ENCODE peak calls at places on chromosomes 2 and 18, in four cellular contexts. One of them, this sample, is unnamed.

GRCh38 chr18:74186661-74187060 is 38.3 kb downstream of the TIMM21 start:
- DNase-seq in brain microvascular endothelial cell: no peak
- DNase-seq in lower leg skin: no peak
- DNase-seq in fibroblast of pulmonary artery: no peak
- DNase-seq in this sample: no peak

GRCh38 chr2:45331034-45331786 is 279.9 kb downstream of the SRBD1 start:
- DNase-seq in brain microvascular endothelial cell: no peak
- DNase-seq in lower leg skin: no peak
- DNase-seq in fibroblast of pulmonary artery: no peak
- DNase-seq in this sample: no peak

GRCh38 chr2:65366595-65367125 is 65.7 kb downstream of the SPRED2 start:
- DNase-seq in brain microvascular endothelial cell: peak
- DNase-seq in lower leg skin: no peak
- DNase-seq in fibroblast of pulmonary artery: peak
- DNase-seq in this sample: peak

GRCh38 chr18:40079786-40080185 is 1875.2 kb upstream of the PIK3C3 start:
- DNase-seq in brain microvascular endothelial cell: no peak
- DNase-seq in lower leg skin: no peak
- DNase-seq in fibroblast of pulmonary artery: no peak
- DNase-seq in this sample: no peak

GRCh38 chr2:45988879-45989278 is 308.3 kb upstream of the EPAS1 start:
- DNase-seq in brain microvascular endothelial cell: no peak
- DNase-seq in lower leg skin: no peak
- DNase-seq in fibroblast of pulmonary artery: no peak
- DNase-seq in this sample: no peak

GRCh38 chr18:24976502-24976901 is 375.5 kb downstream of the ZNF521 start:
- DNase-seq in brain microvascular endothelial cell: no peak
- DNase-seq in lower leg skin: no peak
- DNase-seq in fibroblast of pulmonary artery: peak
- DNase-seq in this sample: no peak

GRCh38 chr2:30509716-30510115 is 62.7 kb downstream of the LCLAT1 start:
- DNase-seq in brain microvascular endothelial cell: no peak
- DNase-seq in lower leg skin: no peak
- DNase-seq in fibroblast of pulmonary artery: no peak
- DNase-seq in this sample: no peak

GRCh38 chr2:6845312-6845711 is 20.4 kb downstream of the CMPK2 start:
- DNase-seq in brain microvascular endothelial cell: no peak
- DNase-seq in lower leg skin: no peak
- DNase-seq in fibroblast of pulmonary artery: peak
- DNase-seq in this sample: peak

GRCh38 chr2:152376968-152377367 is 42.0 kb downstream of the FMNL2 start:
- DNase-seq in brain microvascular endothelial cell: no peak
- DNase-seq in lower leg skin: no peak
- DNase-seq in fibroblast of pulmonary artery: peak
- DNase-seq in this sample: no peak

GRCh38 chr2:216829533-216829932 is 30.3 kb downstream of the TNP1 start:
- DNase-seq in brain microvascular endothelial cell: peak
- DNase-seq in lower leg skin: peak
- DNase-seq in fibroblast of pulmonary artery: peak
- DNase-seq in this sample: no peak

GRCh38 chr2:102063948-102064678 is 72.4 kb downstream of the IL1R2 start:
- DNase-seq in brain microvascular endothelial cell: peak
- DNase-seq in lower leg skin: peak
- DNase-seq in fibroblast of pulmonary artery: peak
- DNase-seq in this sample: peak

GRCh38 chr2:62787381-62787780 is 81.9 kb downstream of the EHBP1 start:
- DNase-seq in brain microvascular endothelial cell: peak
- DNase-seq in lower leg skin: no peak
- DNase-seq in fibroblast of pulmonary artery: peak
- DNase-seq in this sample: peak

GRCh38 chr2:217289909-217290283 is 430.0 kb upstream of the TNP1 start:
- DNase-seq in brain microvascular endothelial cell: no peak
- DNase-seq in lower leg skin: no peak
- DNase-seq in fibroblast of pulmonary artery: peak
- DNase-seq in this sample: peak

GRCh38 chr18:48885266-48885950 is 65.4 kb downstream of the SMAD7 start:
- DNase-seq in brain microvascular endothelial cell: no peak
- DNase-seq in lower leg skin: peak
- DNase-seq in fibroblast of pulmonary artery: no peak
- DNase-seq in this sample: no peak

GRCh38 chr2:202122975-202123765 is 50.1 kb downstream of the KIAA2012 start:
- DNase-seq in brain microvascular endothelial cell: no peak
- DNase-seq in lower leg skin: no peak
- DNase-seq in fibroblast of pulmonary artery: no peak
- DNase-seq in this sample: no peak

GRCh38 chr18:9666548-9666947 is 41.6 kb upstream of the RAB31 start:
- DNase-seq in brain microvascular endothelial cell: no peak
- DNase-seq in lower leg skin: no peak
- DNase-seq in fibroblast of pulmonary artery: no peak
- DNase-seq in this sample: no peak

GRCh38 chr2:66851449-66851872 is 416.5 kb downstream of the MEIS1 start:
- DNase-seq in brain microvascular endothelial cell: peak
- DNase-seq in lower leg skin: no peak
- DNase-seq in fibroblast of pulmonary artery: peak
- DNase-seq in this sample: no peak

GRCh38 chr2:6824962-6825361 is 40.7 kb downstream of the CMPK2 start:
- DNase-seq in brain microvascular endothelial cell: peak
- DNase-seq in lower leg skin: no peak
- DNase-seq in fibroblast of pulmonary artery: peak
- DNase-seq in this sample: peak

GRCh38 chr18:72543362-72544055 is 633 bp downstream of the CBLN2 start:
- DNase-seq in brain microvascular endothelial cell: no peak
- DNase-seq in lower leg skin: no peak
- DNase-seq in fibroblast of pulmonary artery: no peak
- DNase-seq in this sample: peak

GRCh38 chr2:240873805-240874714 is 5.4 kb downstream of the AGXT start:
- DNase-seq in brain microvascular endothelial cell: no peak
- DNase-seq in lower leg skin: no peak
- DNase-seq in fibroblast of pulmonary artery: no peak
- DNase-seq in this sample: no peak

GRCh38 chr2:48545244-48545643 is 15.3 kb downstream of the STON1 start:
- DNase-seq in brain microvascular endothelial cell: no peak
- DNase-seq in lower leg skin: peak
- DNase-seq in fibroblast of pulmonary artery: no peak
- DNase-seq in this sample: no peak

GRCh38 chr2:148479388-148479787 is 165.2 kb upstream of the EPC2 start:
- DNase-seq in brain microvascular endothelial cell: no peak
- DNase-seq in lower leg skin: no peak
- DNase-seq in fibroblast of pulmonary artery: no peak
- DNase-seq in this sample: no peak

GRCh38 chr18:13416848-13417247 is 198.3 kb downstream of the LDLRAD4 start:
- DNase-seq in brain microvascular endothelial cell: no peak
- DNase-seq in lower leg skin: peak
- DNase-seq in fibroblast of pulmonary artery: no peak
- DNase-seq in this sample: no peak

GRCh38 chr2:37920570-37920969 is 4.5 kb upstream of the RMDN2 start:
- DNase-seq in brain microvascular endothelial cell: peak
- DNase-seq in lower leg skin: no peak
- DNase-seq in fibroblast of pulmonary artery: peak
- DNase-seq in this sample: no peak

GRCh38 chr2:96865654-96866053 is 4.2 kb downstream of the SEMA4C start:
- DNase-seq in brain microvascular endothelial cell: no peak
- DNase-seq in lower leg skin: no peak
- DNase-seq in fibroblast of pulmonary artery: no peak
- DNase-seq in this sample: no peak
- H3K4me3 ChIP-seq in brain microvascular endothelial cell: no peak
- H3K4me3 ChIP-seq in lower leg skin: no peak
- H3K4me3 ChIP-seq in fibroblast of pulmonary artery: no peak
- H3K4me3 ChIP-seq in this sample: no peak

GRCh38 chr2:53750369-53750768 is 17.2 kb upstream of the CHAC2 start:
- DNase-seq in brain microvascular endothelial cell: no peak
- DNase-seq in lower leg skin: no peak
- DNase-seq in fibroblast of pulmonary artery: no peak
- DNase-seq in this sample: no peak
- H3K4me3 ChIP-seq in brain microvascular endothelial cell: no peak
- H3K4me3 ChIP-seq in lower leg skin: no peak
- H3K4me3 ChIP-seq in fibroblast of pulmonary artery: no peak
- H3K4me3 ChIP-seq in this sample: no peak

GRCh38 chr2:135744761-135745314 is 3.2 kb downstream of the UBXN4 start:
- DNase-seq in brain microvascular endothelial cell: peak
- DNase-seq in lower leg skin: no peak
- DNase-seq in fibroblast of pulmonary artery: peak
- DNase-seq in this sample: peak
- H3K4me3 ChIP-seq in brain microvascular endothelial cell: no peak
- H3K4me3 ChIP-seq in lower leg skin: no peak
- H3K4me3 ChIP-seq in fibroblast of pulmonary artery: no peak
- H3K4me3 ChIP-seq in this sample: no peak

GRCh38 chr18:62584241-62585120 is 61.7 kb downstream of the ZCCHC2 start:
- DNase-seq in brain microvascular endothelial cell: peak
- DNase-seq in lower leg skin: peak
- DNase-seq in fibroblast of pulmonary artery: peak
- DNase-seq in this sample: peak
- H3K4me3 ChIP-seq in brain microvascular endothelial cell: peak
- H3K4me3 ChIP-seq in lower leg skin: no peak
- H3K4me3 ChIP-seq in fibroblast of pulmonary artery: peak
- H3K4me3 ChIP-seq in this sample: no peak

GRCh38 chr2:25339121-25339738 is 2.5 kb downstream of the DNMT3A start:
- DNase-seq in brain microvascular endothelial cell: no peak
- DNase-seq in lower leg skin: no peak
- DNase-seq in fibroblast of pulmonary artery: no peak
- DNase-seq in this sample: no peak
- H3K4me3 ChIP-seq in brain microvascular endothelial cell: no peak
- H3K4me3 ChIP-seq in lower leg skin: no peak
- H3K4me3 ChIP-seq in fibroblast of pulmonary artery: no peak
- H3K4me3 ChIP-seq in this sample: no peak

GRCh38 chr18:26480897-26481795 is 67.2 kb downstream of the KCTD1 start:
- DNase-seq in brain microvascular endothelial cell: peak
- DNase-seq in lower leg skin: no peak
- DNase-seq in fibroblast of pulmonary artery: peak
- DNase-seq in this sample: peak
- H3K4me3 ChIP-seq in brain microvascular endothelial cell: no peak
- H3K4me3 ChIP-seq in lower leg skin: no peak
- H3K4me3 ChIP-seq in fibroblast of pulmonary artery: no peak
- H3K4me3 ChIP-seq in this sample: no peak

DNA sequence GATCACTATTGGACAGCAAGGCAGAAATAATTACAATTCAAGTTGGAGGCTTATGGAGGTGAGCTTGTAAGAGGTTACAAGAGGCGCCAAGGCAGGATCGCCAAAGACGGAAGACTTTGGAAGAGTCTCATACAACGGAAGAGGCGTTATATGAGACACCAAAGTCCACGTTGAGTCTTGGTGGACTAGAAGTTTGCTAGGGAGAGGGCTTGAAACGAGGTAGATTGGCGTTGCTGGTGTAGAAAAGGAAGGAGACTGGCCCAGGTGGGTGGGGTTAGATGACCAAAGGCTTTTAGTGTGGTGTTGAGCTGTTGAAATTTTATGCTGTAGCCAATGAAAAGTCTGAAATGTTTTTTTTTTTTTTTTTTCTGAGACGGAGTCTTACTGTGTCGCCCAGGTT is 1.4 kb downstream of the MSH2 start:
- DNase-seq in brain microvascular endothelial cell: no peak
- DNase-seq in lower leg skin: peak
- DNase-seq in fibroblast of pulmonary artery: no peak
- DNase-seq in this sample: peak
- H3K4me3 ChIP-seq in brain microvascular endothelial cell: no peak
- H3K4me3 ChIP-seq in lower leg skin: no peak
- H3K4me3 ChIP-seq in fibroblast of pulmonary artery: peak
- H3K4me3 ChIP-seq in this sample: peak